ENCODE peak calls at places on chromosomes 6 and 20, in six cellular contexts. U is lung microvascular endothelial cell, S is Kasumi-1, M is epithelial cell of esophagus, H is NCI-H1436, G is activated T-cell treated with anti-CD3 and anti-CD28 coated beads for 1 hour. O is an unnamed sample.

GRCh38 chr20:59182401-59183044 is 18.9 kb downstream of the ZNF831 start:
- DNase-seq in H (no peak), S (no peak), G (no peak), M (no peak), U (no peak), O (no peak)

GRCh38 chr6:111087106-111087835 is at the start of gene SLC16A10:
- DNase-seq in H (peak; percentile 80), M (peak; percentile 30), U (peak; percentile 4), G (peak; percentile 77), S (peak; percentile 74), O (peak; percentile 51)

GRCh38 chr6:152973916-152974315 is 8.9 kb downstream of the FBXO5 start:
- DNase-seq in U (no peak), G (no peak), S (no peak), M (no peak), H (no peak), O (no peak)

GRCh38 chr6:39274903-39275302 is 39.3 kb downstream of the KCNK17 start:
- DNase-seq in U (no peak), M (no peak), H (no peak), G (no peak), S (no peak), O (no peak)

GRCh38 chr6:16471222-16471784 is 232.9 kb downstream of the GMPR start:
- DNase-seq in G (no peak), S (no peak), U (no peak), H (no peak), M (no peak), O (no peak)

GRCh38 chr6:128495536-128496333 is 24.7 kb downstream of the PTPRK start:
- DNase-seq in M (no peak), G (no peak), S (no peak), U (no peak), H (no peak), O (no peak)

GRCh38 chr6:167565884-167566491 is 241.1 kb downstream of the TTLL2 start:
- DNase-seq in G (no peak), U (peak; percentile 53), H (no peak), S (no peak), M (no peak), O (no peak)

GRCh38 chr6:146902846-146903245 is 301.4 kb upstream of the STXBP5 start:
- DNase-seq in U (no peak), M (no peak), G (no peak), S (no peak), H (no peak), O (no peak)

GRCh38 chr6:2542101-2542857 is 208.4 kb downstream of the MYLK4 start:
- DNase-seq in H (no peak), U (no peak), G (no peak), S (no peak), M (peak; percentile 40), O (no peak)

GRCh38 chr6:163902993-163903392 is 488.5 kb downstream of the QKI start:
- DNase-seq in M (no peak), S (no peak), G (no peak), U (no peak), H (no peak), O (no peak)

GRCh38 chr6:38281131-38281530 is 358.6 kb downstream of the BTBD9 start:
- DNase-seq in S (no peak), U (no peak), G (no peak), M (no peak), H (no peak), O (no peak)

GRCh38 chr6:157518399-157519250 is 137.6 kb downstream of the ZDHHC14 start:
- DNase-seq in U (no peak), S (no peak), G (no peak), H (no peak), M (no peak), O (no peak)